ENCODE peak calls at places on chromosomes 1 and 21, in five cellular contexts. P, K, J, C and H are unnamed samples.

GRCh38 chr1:68384321-68384813 is 65.4 kb downstream of the RPE65 start:
- DNase-seq in C (no peak), J (no peak), K (no peak), P (peak; percentile 67), H (no peak)

GRCh38 chr1:201749059-201749458 is 79.9 kb upstream of the IPO9 start:
- DNase-seq in K (no peak), P (no peak), J (no peak), C (no peak), H (no peak)

GRCh38 chr1:172708452-172708851 is 49.5 kb downstream of the FASLG start:
- DNase-seq in C (no peak), K (no peak), P (no peak), J (no peak), H (no peak)

GRCh38 chr21:45457832-45458172 is 52.8 kb downstream of the COL18A1 start:
- DNase-seq in C (no peak), J (no peak), P (no peak), K (no peak), H (no peak)

GRCh38 chr1:47262787-47263413 is 30.9 kb upstream of the TAL1 start:
- DNase-seq in C (peak; percentile 75), J (no peak), P (peak; percentile 64), K (peak; percentile 68), H (no peak)

GRCh38 chr1:24705260-24706073 is 39.8 kb upstream of the CLIC4 start:
- DNase-seq in C (peak; percentile 96), P (peak; percentile 90), K (peak; percentile 81), J (peak; percentile 33), H (peak; percentile 82)

GRCh38 chr1:115199416-115200132 is 110.3 kb upstream of the TSPAN2 start:
- DNase-seq in J (no peak), C (no peak), P (no peak), K (no peak), H (no peak)

GRCh38 chr1:236168716-236169429 is 26.5 kb downstream of the GPR137B start:
- DNase-seq in K (no peak), P (peak; percentile 79), C (peak; percentile 62), J (no peak), H (no peak)

GRCh38 chr1:118136511-118136937 is 48.5 kb downstream of the SPAG17 start:
- DNase-seq in K (no peak), P (peak; percentile 16), C (no peak), J (no peak), H (no peak)

GRCh38 chr21:32101206-32101763 is 177.6 kb downstream of the MIS18A start:
- DNase-seq in C (no peak), P (no peak), K (no peak), J (no peak), H (no peak)

GRCh38 chr1:3399732-3400131 is 54.7 kb upstream of the ARHGEF16 start:
- DNase-seq in P (no peak), C (no peak), J (no peak), K (no peak), H (no peak)

GRCh38 chr1:14260480-14260879 is 338.0 kb upstream of the KAZN start:
- DNase-seq in C (no peak), J (no peak), P (no peak), K (no peak), H (no peak)

GRCh38 chr21:38170705-38171682 is 85.8 kb upstream of the KCNJ15 start:
- DNase-seq in C (peak; percentile 16), J (no peak), P (no peak), K (no peak), H (no peak)

GRCh38 chr21:27677547-27677946 is 710.7 kb upstream of the ADAMTS5 start:
- DNase-seq in K (no peak), C (no peak), P (no peak), J (no peak), H (no peak)

GRCh38 chr21:38460171-38460742 is 38.0 kb downstream of the ERG start:
- DNase-seq in C (no peak), K (no peak), J (no peak), P (no peak), H (no peak)

GRCh38 chr1:34270181-34270580 is 93.5 kb downstream of the C1orf94 start:
- DNase-seq in C (no peak), K (no peak), J (no peak), P (no peak), H (no peak)

GRCh38 chr1:206580438-206581113 is 31.7 kb downstream of the EIF2D start:
- DNase-seq in P (no peak), C (no peak), J (no peak), K (no peak), H (no peak)

GRCh38 chr1:240732390-240732789 is 120.4 kb upstream of the GREM2 start:
- DNase-seq in P (peak; percentile 20), J (no peak), K (no peak), C (peak; percentile 88), H (no peak)

GRCh38 chr21:35904995-35905972 is 155.0 kb downstream of the SETD4 start:
- DNase-seq in C (no peak), K (no peak), J (no peak), P (no peak), H (no peak)

GRCh38 chr1:234495231-234495990 is 16.4 kb upstream of the TARBP1 start:
- DNase-seq in K (no peak), C (no peak), P (peak; percentile 54), J (no peak), H (no peak)

GRCh38 chr1:229204863-229205777 is 65.8 kb upstream of the RAB4A start:
- DNase-seq in P (no peak), C (no peak), K (peak; percentile 9), J (no peak), H (no peak)

GRCh38 chr1:41950820-41951219 is 32.1 kb upstream of the HIVEP3 start:
- DNase-seq in C (no peak), J (no peak), P (no peak), K (no peak), H (no peak)

GRCh38 chr1:233281711-233282581 is 13.6 kb downstream of the PCNX2 start:
- DNase-seq in C (no peak), K (no peak), J (no peak), P (no peak), H (no peak)

GRCh38 chr21:43340491-43341348 is 86.2 kb downstream of the SIK1 start:
- DNase-seq in P (peak; percentile 77), J (no peak), C (no peak), K (no peak), H (no peak)

GRCh38 chr1:21703318-21703963 is 34.3 kb upstream of the RAP1GAP start:
- DNase-seq in J (no peak), K (peak; percentile 7), C (peak; percentile 48), P (no peak), H (no peak)

GRCh38 chr1:159953866-159954515 is at the start of gene SLAMF9:
- DNase-seq in J (no peak), K (no peak), C (no peak), P (no peak), H (no peak)

GRCh38 chr1:228158151-228158571 is 7.4 kb upstream of the IBA57 start:
- DNase-seq in K (no peak), J (no peak), P (no peak), C (peak; percentile 43), H (no peak)

GRCh38 chr1:52032124-52032784 is 1.4 kb downstream of the KTI12 start:
- DNase-seq in J (no peak), K (peak; percentile 3), P (no peak), C (no peak), H (no peak)

GRCh38 chr1:191831572-191831971 is 326.7 kb upstream of the RGS18 start:
- DNase-seq in C (peak; percentile 59), K (no peak), J (no peak), P (no peak), H (no peak)
- TF ChIP-seq CTCF in C (peak; percentile 74), K (no peak), J (no peak), P (no peak), H (peak; percentile 15)

DNA sequence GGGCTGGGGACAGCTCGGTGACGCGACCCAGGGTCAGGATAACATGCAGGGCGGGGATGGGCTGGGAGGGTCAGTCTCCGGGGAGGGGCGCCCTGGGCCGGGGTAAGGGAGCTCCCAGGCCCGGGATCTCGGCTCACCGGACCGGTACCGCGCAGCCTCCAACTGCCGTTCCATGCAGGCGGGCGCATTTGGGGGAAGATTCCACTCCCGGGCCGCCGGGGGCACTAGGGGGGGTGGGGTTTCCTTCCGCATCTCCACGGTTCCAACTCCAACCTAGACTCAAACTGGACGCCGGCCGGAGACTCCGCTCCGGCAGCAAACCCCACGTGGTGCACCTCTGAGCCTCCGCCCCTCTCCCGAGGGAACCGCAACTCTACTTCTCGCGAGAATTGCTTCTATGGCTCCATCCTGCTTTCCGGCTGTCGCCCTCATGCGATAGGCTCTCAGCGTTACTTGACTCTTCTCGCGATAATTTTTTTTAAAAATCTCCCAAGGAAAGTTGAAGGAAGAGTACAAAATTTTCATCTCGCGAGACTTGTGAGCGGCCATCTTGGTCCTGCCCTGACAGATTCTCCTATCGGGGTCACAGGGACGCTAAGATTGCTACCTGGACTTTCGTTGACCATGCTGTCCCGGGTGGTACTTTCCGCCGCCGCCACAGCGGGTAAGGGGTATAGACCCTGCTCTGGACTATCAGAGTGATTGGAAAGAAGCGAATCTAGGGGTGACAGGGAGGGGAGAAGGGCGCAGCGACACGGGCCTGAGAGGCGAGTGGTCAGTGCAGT is at the start of the genes ATP5PB and WDR77:
- DNase-seq in J (peak; percentile 80), K (peak; percentile 87), C (peak; percentile 100), P (peak; percentile 88), H (peak; percentile 92)
- TF ChIP-seq CTCF in J (no peak), K (no peak), C (no peak), P (no peak), H (peak; percentile 12)

GRCh38 chr1:168386949-168387586 is 106.4 kb downstream of the TBX19 start:
- DNase-seq in K (peak; percentile 40), J (peak; percentile 63), C (peak; percentile 81), P (peak; percentile 80), H (peak; percentile 77)
- TF ChIP-seq CTCF in K (no peak), J (no peak), C (no peak), P (peak; percentile 30), H (peak; percentile 35)

GRCh38 chr1:26029864-26030481 is 8.4 kb downstream of the EXTL1 start:
- DNase-seq in K (no peak), P (no peak), J (no peak), C (peak; percentile 61), H (no peak)
- TF ChIP-seq CTCF in K (no peak), P (no peak), J (no peak), C (peak; percentile 72), H (peak; percentile 29)

DNA sequence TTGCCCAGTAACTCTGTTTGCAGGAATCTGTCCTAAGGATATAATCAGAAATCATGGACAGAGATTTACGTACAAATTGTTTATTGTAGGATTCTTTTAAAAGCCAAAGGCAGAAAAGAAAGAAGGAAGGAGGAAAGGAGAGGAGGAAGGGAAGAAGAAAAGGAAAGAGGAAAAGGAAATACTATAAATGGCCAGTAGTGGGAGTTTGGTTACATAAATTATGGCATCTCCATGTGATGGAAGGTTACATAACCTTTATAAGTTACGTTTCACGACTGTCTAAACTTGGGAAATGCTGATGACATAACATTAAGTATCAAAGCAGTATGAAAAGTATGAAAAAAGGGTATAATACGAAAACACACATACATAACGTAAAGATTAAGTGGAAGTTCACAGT is 39.0 kb downstream of the SMYD2 start:
- DNase-seq in P (no peak), J (no peak), C (no peak), K (no peak), H (no peak)
- TF ChIP-seq CTCF in P (no peak), J (no peak), C (no peak), K (peak; percentile 37), H (peak; percentile 55)

GRCh38 chr1:54218883-54219687 is 19.1 kb downstream of the MRPL37 start:
- DNase-seq in C (no peak), K (no peak), J (no peak), P (no peak), H (no peak)
- TF ChIP-seq CTCF in C (no peak), K (no peak), J (no peak), P (no peak), H (no peak)

GRCh38 chr1:207981976-207982375 is 71.1 kb upstream of the CD34 start:
- DNase-seq in P (peak; percentile 17), C (peak; percentile 75), J (no peak), K (peak; percentile 56), H (peak; percentile 34)
- TF ChIP-seq CTCF in P (peak; percentile 62), C (peak; percentile 91), J (peak; percentile 10), K (peak; percentile 78), H (peak; percentile 68)